ENCODE peak calls at places on chromosomes 6 and 20, in ten cellular contexts. One of them, this sample, is unnamed.

GRCh38 chr20:59749293-59749680 is 144.9 kb downstream of the PHACTR3 start:
- DNase-seq in ACHN: no peak
- DNase-seq in NCI-H748 treated with DMSO at 0.1 percent for 48 hours: no peak
- DNase-seq in substantia nigra: peak; percentile 38
- DNase-seq in KG1: no peak
- DNase-seq in LoVo: no peak
- DNase-seq in progenitor cell of endocrine pancreas: no peak
- DNase-seq in sciatic nerve: no peak
- DNase-seq in stimulated activated CD4-positive, alpha-beta T cell treated with anti-CD3 and anti-CD28 coated beads, Interleukin-2, amount 100 ng/mL, for 48 hours: no peak
- DNase-seq in pancreas: no peak
- DNase-seq in this sample: peak; percentile 53

GRCh38 chr6:25833136-25833535 is 1.3 kb upstream of the SLC17A1 start:
- DNase-seq in ACHN: no peak
- DNase-seq in NCI-H748 treated with DMSO at 0.1 percent for 48 hours: no peak
- DNase-seq in substantia nigra: no peak
- DNase-seq in KG1: no peak
- DNase-seq in LoVo: no peak
- DNase-seq in progenitor cell of endocrine pancreas: no peak
- DNase-seq in sciatic nerve: no peak
- DNase-seq in stimulated activated CD4-positive, alpha-beta T cell treated with anti-CD3 and anti-CD28 coated beads, Interleukin-2, amount 100 ng/mL, for 48 hours: no peak
- DNase-seq in pancreas: no peak
- DNase-seq in this sample: no peak

GRCh38 chr6:135094403-135094821 is 39.8 kb upstream of the HBS1L start:
- DNase-seq in ACHN: no peak
- DNase-seq in NCI-H748 treated with DMSO at 0.1 percent for 48 hours: no peak
- DNase-seq in substantia nigra: no peak
- DNase-seq in KG1: no peak
- DNase-seq in LoVo: peak; percentile 38
- DNase-seq in progenitor cell of endocrine pancreas: no peak
- DNase-seq in sciatic nerve: no peak
- DNase-seq in stimulated activated CD4-positive, alpha-beta T cell treated with anti-CD3 and anti-CD28 coated beads, Interleukin-2, amount 100 ng/mL, for 48 hours: no peak
- DNase-seq in pancreas: no peak
- DNase-seq in this sample: no peak

GRCh38 chr20:53208110-53208908 is 236.2 kb downstream of the TSHZ2 start:
- DNase-seq in ACHN: no peak
- DNase-seq in NCI-H748 treated with DMSO at 0.1 percent for 48 hours: no peak
- DNase-seq in substantia nigra: no peak
- DNase-seq in KG1: no peak
- DNase-seq in LoVo: no peak
- DNase-seq in progenitor cell of endocrine pancreas: no peak
- DNase-seq in sciatic nerve: no peak
- DNase-seq in stimulated activated CD4-positive, alpha-beta T cell treated with anti-CD3 and anti-CD28 coated beads, Interleukin-2, amount 100 ng/mL, for 48 hours: peak; percentile 11
- DNase-seq in pancreas: no peak
- DNase-seq in this sample: no peak

GRCh38 chr6:63395388-63395787 is 75.6 kb upstream of the LGSN start:
- DNase-seq in ACHN: no peak
- DNase-seq in NCI-H748 treated with DMSO at 0.1 percent for 48 hours: no peak
- DNase-seq in substantia nigra: no peak
- DNase-seq in KG1: no peak
- DNase-seq in LoVo: no peak
- DNase-seq in progenitor cell of endocrine pancreas: no peak
- DNase-seq in sciatic nerve: no peak
- DNase-seq in stimulated activated CD4-positive, alpha-beta T cell treated with anti-CD3 and anti-CD28 coated beads, Interleukin-2, amount 100 ng/mL, for 48 hours: no peak
- DNase-seq in pancreas: no peak
- DNase-seq in this sample: no peak

GRCh38 chr6:142835787-142836186 is 109.2 kb downstream of the HIVEP2 start:
- DNase-seq in ACHN: no peak
- DNase-seq in NCI-H748 treated with DMSO at 0.1 percent for 48 hours: no peak
- DNase-seq in substantia nigra: no peak
- DNase-seq in KG1: no peak
- DNase-seq in LoVo: no peak
- DNase-seq in progenitor cell of endocrine pancreas: no peak
- DNase-seq in sciatic nerve: no peak
- DNase-seq in stimulated activated CD4-positive, alpha-beta T cell treated with anti-CD3 and anti-CD28 coated beads, Interleukin-2, amount 100 ng/mL, for 48 hours: no peak
- DNase-seq in pancreas: no peak
- DNase-seq in this sample: no peak

GRCh38 chr6:38168126-38168525 is 348.6 kb downstream of the ZFAND3 start:
- DNase-seq in ACHN: no peak
- DNase-seq in NCI-H748 treated with DMSO at 0.1 percent for 48 hours: no peak
- DNase-seq in substantia nigra: no peak
- DNase-seq in KG1: no peak
- DNase-seq in LoVo: no peak
- DNase-seq in progenitor cell of endocrine pancreas: no peak
- DNase-seq in sciatic nerve: no peak
- DNase-seq in stimulated activated CD4-positive, alpha-beta T cell treated with anti-CD3 and anti-CD28 coated beads, Interleukin-2, amount 100 ng/mL, for 48 hours: no peak
- DNase-seq in pancreas: no peak
- DNase-seq in this sample: no peak

GRCh38 chr20:22471156-22471836 is 113.1 kb downstream of the FOXA2 start:
- DNase-seq in ACHN: no peak
- DNase-seq in NCI-H748 treated with DMSO at 0.1 percent for 48 hours: peak; percentile 75
- DNase-seq in substantia nigra: no peak
- DNase-seq in KG1: no peak
- DNase-seq in LoVo: no peak
- DNase-seq in progenitor cell of endocrine pancreas: no peak
- DNase-seq in sciatic nerve: no peak
- DNase-seq in stimulated activated CD4-positive, alpha-beta T cell treated with anti-CD3 and anti-CD28 coated beads, Interleukin-2, amount 100 ng/mL, for 48 hours: no peak
- DNase-seq in pancreas: no peak
- DNase-seq in this sample: no peak

GRCh38 chr6:115798229-115798628 is 262.5 kb downstream of the FRK start:
- DNase-seq in ACHN: no peak
- DNase-seq in NCI-H748 treated with DMSO at 0.1 percent for 48 hours: no peak
- DNase-seq in substantia nigra: no peak
- DNase-seq in KG1: no peak
- DNase-seq in LoVo: no peak
- DNase-seq in progenitor cell of endocrine pancreas: no peak
- DNase-seq in sciatic nerve: no peak
- DNase-seq in stimulated activated CD4-positive, alpha-beta T cell treated with anti-CD3 and anti-CD28 coated beads, Interleukin-2, amount 100 ng/mL, for 48 hours: no peak
- DNase-seq in pancreas: no peak
- DNase-seq in this sample: no peak

GRCh38 chr20:63273635-63274380 is 1.2 kb downstream of the ARFGAP1 start:
- DNase-seq in ACHN: peak; percentile 80
- DNase-seq in NCI-H748 treated with DMSO at 0.1 percent for 48 hours: no peak
- DNase-seq in substantia nigra: no peak
- DNase-seq in KG1: no peak
- DNase-seq in LoVo: peak; percentile 42
- DNase-seq in progenitor cell of endocrine pancreas: no peak
- DNase-seq in sciatic nerve: no peak
- DNase-seq in stimulated activated CD4-positive, alpha-beta T cell treated with anti-CD3 and anti-CD28 coated beads, Interleukin-2, amount 100 ng/mL, for 48 hours: no peak
- DNase-seq in pancreas: no peak
- DNase-seq in this sample: peak; percentile 25

GRCh38 chr20:22921595-22922421 is 113.3 kb upstream of the SSTR4 start:
- DNase-seq in ACHN: peak; percentile 4
- DNase-seq in NCI-H748 treated with DMSO at 0.1 percent for 48 hours: no peak
- DNase-seq in substantia nigra: no peak
- DNase-seq in KG1: no peak
- DNase-seq in LoVo: peak; percentile 52
- DNase-seq in progenitor cell of endocrine pancreas: no peak
- DNase-seq in sciatic nerve: no peak
- DNase-seq in stimulated activated CD4-positive, alpha-beta T cell treated with anti-CD3 and anti-CD28 coated beads, Interleukin-2, amount 100 ng/mL, for 48 hours: no peak
- DNase-seq in pancreas: no peak
- DNase-seq in this sample: no peak

GRCh38 chr6:154458565-154459475 is 51.7 kb downstream of the CNKSR3 start:
- DNase-seq in ACHN: no peak
- DNase-seq in NCI-H748 treated with DMSO at 0.1 percent for 48 hours: no peak
- DNase-seq in substantia nigra: no peak
- DNase-seq in KG1: no peak
- DNase-seq in LoVo: no peak
- DNase-seq in progenitor cell of endocrine pancreas: no peak
- DNase-seq in sciatic nerve: no peak
- DNase-seq in stimulated activated CD4-positive, alpha-beta T cell treated with anti-CD3 and anti-CD28 coated beads, Interleukin-2, amount 100 ng/mL, for 48 hours: no peak
- DNase-seq in pancreas: no peak
- DNase-seq in this sample: no peak

GRCh38 chr6:141484726-141485125 is 648.0 kb upstream of the GJE1 start:
- DNase-seq in ACHN: peak; percentile 36
- DNase-seq in NCI-H748 treated with DMSO at 0.1 percent for 48 hours: peak; percentile 44
- DNase-seq in substantia nigra: no peak
- DNase-seq in KG1: peak; percentile 15
- DNase-seq in LoVo: no peak
- DNase-seq in progenitor cell of endocrine pancreas: no peak
- DNase-seq in sciatic nerve: no peak
- DNase-seq in stimulated activated CD4-positive, alpha-beta T cell treated with anti-CD3 and anti-CD28 coated beads, Interleukin-2, amount 100 ng/mL, for 48 hours: no peak
- DNase-seq in pancreas: no peak
- DNase-seq in this sample: no peak

GRCh38 chr20:41534842-41535241 is 83.3 kb downstream of the CHD6 start:
- DNase-seq in ACHN: no peak
- DNase-seq in NCI-H748 treated with DMSO at 0.1 percent for 48 hours: no peak
- DNase-seq in substantia nigra: no peak
- DNase-seq in KG1: no peak
- DNase-seq in LoVo: no peak
- DNase-seq in progenitor cell of endocrine pancreas: no peak
- DNase-seq in sciatic nerve: no peak
- DNase-seq in stimulated activated CD4-positive, alpha-beta T cell treated with anti-CD3 and anti-CD28 coated beads, Interleukin-2, amount 100 ng/mL, for 48 hours: no peak
- DNase-seq in pancreas: no peak
- DNase-seq in this sample: no peak

GRCh38 chr6:62283828-62284411 is 2.1 kb downstream of the KHDRBS2 start:
- DNase-seq in ACHN: peak; percentile 42
- DNase-seq in NCI-H748 treated with DMSO at 0.1 percent for 48 hours: peak; percentile 86
- DNase-seq in substantia nigra: no peak
- DNase-seq in KG1: no peak
- DNase-seq in LoVo: peak; percentile 23
- DNase-seq in progenitor cell of endocrine pancreas: peak; percentile 9
- DNase-seq in sciatic nerve: no peak
- DNase-seq in stimulated activated CD4-positive, alpha-beta T cell treated with anti-CD3 and anti-CD28 coated beads, Interleukin-2, amount 100 ng/mL, for 48 hours: no peak
- DNase-seq in pancreas: no peak
- DNase-seq in this sample: no peak

This sample was measured in amniotic stem cell.